ENCODE peak calls at places on chromosomes 13 and 19, in six cellular contexts. One of them, this sample, is unnamed.

GRCh38 chr13:82847595-82847994 is 1034.7 kb downstream of the SLITRK1 start:
- DNase-seq in HL-60: no peak
- DNase-seq in ovary: no peak
- DNase-seq in vagina: no peak
- DNase-seq in stimulated activated CD8-positive, alpha-beta memory T cell treated with anti-CD3 and anti-CD28 coated beads, Interleukin-4, amount 100 ng/mL, for 1 hour: no peak
- DNase-seq in HFFc6: no peak
- DNase-seq in this sample: no peak

GRCh38 chr19:28840891-28841290 is 372.1 kb downstream of the UQCRFS1 start:
- DNase-seq in HL-60: no peak
- DNase-seq in HFFc6: no peak
- DNase-seq in stimulated activated CD8-positive, alpha-beta memory T cell treated with anti-CD3 and anti-CD28 coated beads, Interleukin-4, amount 100 ng/mL, for 1 hour: no peak
- DNase-seq in ovary: no peak
- DNase-seq in vagina: no peak
- DNase-seq in this sample: no peak

GRCh38 chr19:1210227-1210538 is 4.6 kb downstream of the STK11 start:
- DNase-seq in stimulated activated CD8-positive, alpha-beta memory T cell treated with anti-CD3 and anti-CD28 coated beads, Interleukin-4, amount 100 ng/mL, for 1 hour: no peak
- DNase-seq in HL-60: no peak
- DNase-seq in ovary: no peak
- DNase-seq in HFFc6: no peak
- DNase-seq in vagina: no peak
- DNase-seq in this sample: no peak

GRCh38 chr19:21468791-21469190 is 36.6 kb upstream of the ZNF429 start:
- DNase-seq in ovary: no peak
- DNase-seq in stimulated activated CD8-positive, alpha-beta memory T cell treated with anti-CD3 and anti-CD28 coated beads, Interleukin-4, amount 100 ng/mL, for 1 hour: no peak
- DNase-seq in HL-60: no peak
- DNase-seq in HFFc6: no peak
- DNase-seq in vagina: no peak
- DNase-seq in this sample: no peak

GRCh38 chr19:8145969-8146368 is 3.4 kb downstream of the FBN3 start:
- DNase-seq in HFFc6: no peak
- DNase-seq in ovary: no peak
- DNase-seq in vagina: no peak
- DNase-seq in stimulated activated CD8-positive, alpha-beta memory T cell treated with anti-CD3 and anti-CD28 coated beads, Interleukin-4, amount 100 ng/mL, for 1 hour: no peak
- DNase-seq in HL-60: no peak
- DNase-seq in this sample: no peak

GRCh38 chr19:46927106-46927505 is 66.3 kb downstream of the ARHGAP35 start:
- DNase-seq in HFFc6: no peak
- DNase-seq in vagina: no peak
- DNase-seq in ovary: no peak
- DNase-seq in stimulated activated CD8-positive, alpha-beta memory T cell treated with anti-CD3 and anti-CD28 coated beads, Interleukin-4, amount 100 ng/mL, for 1 hour: no peak
- DNase-seq in HL-60: no peak
- DNase-seq in this sample: no peak

GRCh38 chr19:10290876-10291553 is 1.3 kb downstream of the ICAM5 start:
- DNase-seq in stimulated activated CD8-positive, alpha-beta memory T cell treated with anti-CD3 and anti-CD28 coated beads, Interleukin-4, amount 100 ng/mL, for 1 hour: no peak
- DNase-seq in HL-60: peak
- DNase-seq in HFFc6: peak
- DNase-seq in vagina: peak
- DNase-seq in ovary: peak
- DNase-seq in this sample: no peak

GRCh38 chr19:7292950-7293794 is 1.0 kb downstream of the INSR start:
- DNase-seq in HL-60: peak
- DNase-seq in ovary: peak
- DNase-seq in stimulated activated CD8-positive, alpha-beta memory T cell treated with anti-CD3 and anti-CD28 coated beads, Interleukin-4, amount 100 ng/mL, for 1 hour: no peak
- DNase-seq in HFFc6: no peak
- DNase-seq in vagina: no peak
- DNase-seq in this sample: no peak

GRCh38 chr19:3834349-3835054 is 34.3 kb downstream of the ZFR2 start:
- DNase-seq in HL-60: no peak
- DNase-seq in vagina: no peak
- DNase-seq in ovary: no peak
- DNase-seq in stimulated activated CD8-positive, alpha-beta memory T cell treated with anti-CD3 and anti-CD28 coated beads, Interleukin-4, amount 100 ng/mL, for 1 hour: no peak
- DNase-seq in HFFc6: no peak
- DNase-seq in this sample: no peak

GRCh38 chr13:37386276-37386675 is 212.3 kb downstream of the POSTN start:
- DNase-seq in stimulated activated CD8-positive, alpha-beta memory T cell treated with anti-CD3 and anti-CD28 coated beads, Interleukin-4, amount 100 ng/mL, for 1 hour: no peak
- DNase-seq in ovary: no peak
- DNase-seq in HFFc6: peak
- DNase-seq in vagina: no peak
- DNase-seq in HL-60: no peak
- DNase-seq in this sample: no peak

GRCh38 chr19:36771275-36772231 is 1.1 kb downstream of the ZNF850 start:
- DNase-seq in ovary: peak
- DNase-seq in stimulated activated CD8-positive, alpha-beta memory T cell treated with anti-CD3 and anti-CD28 coated beads, Interleukin-4, amount 100 ng/mL, for 1 hour: no peak
- DNase-seq in HFFc6: peak
- DNase-seq in vagina: no peak
- DNase-seq in HL-60: peak
- DNase-seq in this sample: peak

GRCh38 chr19:34305221-34306058 is 51.1 kb downstream of the GARRE1 start:
- DNase-seq in ovary: no peak
- DNase-seq in stimulated activated CD8-positive, alpha-beta memory T cell treated with anti-CD3 and anti-CD28 coated beads, Interleukin-4, amount 100 ng/mL, for 1 hour: no peak
- DNase-seq in HFFc6: no peak
- DNase-seq in vagina: no peak
- DNase-seq in HL-60: no peak
- DNase-seq in this sample: no peak

GRCh38 chr13:110328509-110328908 is 21.4 kb downstream of the COL4A2 start:
- DNase-seq in HL-60: no peak
- DNase-seq in ovary: no peak
- DNase-seq in HFFc6: no peak
- DNase-seq in stimulated activated CD8-positive, alpha-beta memory T cell treated with anti-CD3 and anti-CD28 coated beads, Interleukin-4, amount 100 ng/mL, for 1 hour: no peak
- DNase-seq in vagina: no peak
- DNase-seq in this sample: no peak

GRCh38 chr13:110244926-110245325 is 62.0 kb downstream of the COL4A1 start:
- DNase-seq in HL-60: no peak
- DNase-seq in ovary: no peak
- DNase-seq in vagina: no peak
- DNase-seq in HFFc6: no peak
- DNase-seq in stimulated activated CD8-positive, alpha-beta memory T cell treated with anti-CD3 and anti-CD28 coated beads, Interleukin-4, amount 100 ng/mL, for 1 hour: no peak
- DNase-seq in this sample: no peak

GRCh38 chr13:30718661-30719520 is 16.5 kb upstream of the ALOX5AP start:
- DNase-seq in stimulated activated CD8-positive, alpha-beta memory T cell treated with anti-CD3 and anti-CD28 coated beads, Interleukin-4, amount 100 ng/mL, for 1 hour: no peak
- DNase-seq in vagina: no peak
- DNase-seq in HL-60: peak
- DNase-seq in ovary: no peak
- DNase-seq in HFFc6: peak
- DNase-seq in this sample: peak

GRCh38 chr19:495440-496332 is 600 bp upstream of the MADCAM1 start:
- DNase-seq in stimulated activated CD8-positive, alpha-beta memory T cell treated with anti-CD3 and anti-CD28 coated beads, Interleukin-4, amount 100 ng/mL, for 1 hour: no peak
- DNase-seq in ovary: no peak
- DNase-seq in HL-60: peak
- DNase-seq in HFFc6: peak
- DNase-seq in vagina: no peak
- DNase-seq in this sample: no peak

GRCh38 chr13:24692541-24692940 is 12.3 kb downstream of the ATP12A start:
- DNase-seq in ovary: no peak
- DNase-seq in HL-60: no peak
- DNase-seq in vagina: no peak
- DNase-seq in HFFc6: no peak
- DNase-seq in stimulated activated CD8-positive, alpha-beta memory T cell treated with anti-CD3 and anti-CD28 coated beads, Interleukin-4, amount 100 ng/mL, for 1 hour: no peak
- DNase-seq in this sample: no peak